ENCODE peak calls at places on chromosomes 3 and 15, in nine cellular contexts. One of them, this sample, is unnamed.

GRCh38 chr3:105334138-105334882 is 32.4 kb upstream of the ALCAM start:
- DNase-seq in NCI-H2107: no peak
- DNase-seq in activated CD4-positive, alpha-beta T cell treated with anti-CD3 and anti-CD28 coated beads for 48 hours: no peak
- DNase-seq in coronary artery: no peak
- DNase-seq in cardiac muscle cell: peak; percentile 7
- DNase-seq in foreskin fibroblast: peak; percentile 29
- DNase-seq in stimulated activated CD8-positive, alpha-beta memory T cell treated with anti-CD3 and anti-CD28 coated beads, Interleukin-7, amount 100 ng/mL, for 1 hour: no peak
- DNase-seq in NCI-H2081: no peak
- DNase-seq in kidney: no peak
- DNase-seq in this sample: no peak

GRCh38 chr15:90665288-90666134 is 51.6 kb upstream of the BLM start:
- DNase-seq in NCI-H2107: no peak
- DNase-seq in activated CD4-positive, alpha-beta T cell treated with anti-CD3 and anti-CD28 coated beads for 48 hours: peak; percentile 60
- DNase-seq in coronary artery: peak; percentile 71
- DNase-seq in cardiac muscle cell: peak; percentile 73
- DNase-seq in foreskin fibroblast: peak; percentile 59
- DNase-seq in stimulated activated CD8-positive, alpha-beta memory T cell treated with anti-CD3 and anti-CD28 coated beads, Interleukin-7, amount 100 ng/mL, for 1 hour: no peak
- DNase-seq in NCI-H2081: peak; percentile 49
- DNase-seq in kidney: peak; percentile 93
- DNase-seq in this sample: peak; percentile 90

GRCh38 chr3:31853580-31853979 is 127.5 kb downstream of the OSBPL10 start:
- DNase-seq in NCI-H2107: no peak
- DNase-seq in activated CD4-positive, alpha-beta T cell treated with anti-CD3 and anti-CD28 coated beads for 48 hours: no peak
- DNase-seq in coronary artery: no peak
- DNase-seq in cardiac muscle cell: no peak
- DNase-seq in foreskin fibroblast: no peak
- DNase-seq in stimulated activated CD8-positive, alpha-beta memory T cell treated with anti-CD3 and anti-CD28 coated beads, Interleukin-7, amount 100 ng/mL, for 1 hour: no peak
- DNase-seq in NCI-H2081: no peak
- DNase-seq in kidney: no peak
- DNase-seq in this sample: no peak

GRCh38 chr3:21962456-21962855 is 211.4 kb upstream of the ZNF385D start:
- DNase-seq in NCI-H2107: no peak
- DNase-seq in activated CD4-positive, alpha-beta T cell treated with anti-CD3 and anti-CD28 coated beads for 48 hours: no peak
- DNase-seq in coronary artery: no peak
- DNase-seq in cardiac muscle cell: peak; percentile 21
- DNase-seq in foreskin fibroblast: no peak
- DNase-seq in stimulated activated CD8-positive, alpha-beta memory T cell treated with anti-CD3 and anti-CD28 coated beads, Interleukin-7, amount 100 ng/mL, for 1 hour: no peak
- DNase-seq in NCI-H2081: no peak
- DNase-seq in kidney: no peak
- DNase-seq in this sample: no peak

GRCh38 chr3:9207076-9207763 is 42.2 kb downstream of the SRGAP3 start:
- DNase-seq in NCI-H2107: no peak
- DNase-seq in activated CD4-positive, alpha-beta T cell treated with anti-CD3 and anti-CD28 coated beads for 48 hours: no peak
- DNase-seq in coronary artery: no peak
- DNase-seq in cardiac muscle cell: no peak
- DNase-seq in foreskin fibroblast: no peak
- DNase-seq in stimulated activated CD8-positive, alpha-beta memory T cell treated with anti-CD3 and anti-CD28 coated beads, Interleukin-7, amount 100 ng/mL, for 1 hour: no peak
- DNase-seq in NCI-H2081: no peak
- DNase-seq in kidney: no peak
- DNase-seq in this sample: no peak

GRCh38 chr15:101310163-101310480 is 15.1 kb upstream of the SNRPA1 start:
- DNase-seq in NCI-H2107: no peak
- DNase-seq in activated CD4-positive, alpha-beta T cell treated with anti-CD3 and anti-CD28 coated beads for 48 hours: no peak
- DNase-seq in coronary artery: no peak
- DNase-seq in cardiac muscle cell: no peak
- DNase-seq in foreskin fibroblast: no peak
- DNase-seq in stimulated activated CD8-positive, alpha-beta memory T cell treated with anti-CD3 and anti-CD28 coated beads, Interleukin-7, amount 100 ng/mL, for 1 hour: no peak
- DNase-seq in NCI-H2081: no peak
- DNase-seq in kidney: peak; percentile 48
- DNase-seq in this sample: peak; percentile 59

GRCh38 chr3:10021856-10022775 is 4.1 kb upstream of the FANCD2 start:
- DNase-seq in NCI-H2107: no peak
- DNase-seq in activated CD4-positive, alpha-beta T cell treated with anti-CD3 and anti-CD28 coated beads for 48 hours: no peak
- DNase-seq in coronary artery: no peak
- DNase-seq in cardiac muscle cell: no peak
- DNase-seq in foreskin fibroblast: no peak
- DNase-seq in stimulated activated CD8-positive, alpha-beta memory T cell treated with anti-CD3 and anti-CD28 coated beads, Interleukin-7, amount 100 ng/mL, for 1 hour: no peak
- DNase-seq in NCI-H2081: no peak
- DNase-seq in kidney: no peak
- DNase-seq in this sample: no peak

GRCh38 chr3:36740822-36741221 is 23.5 kb downstream of the DCLK3 start:
- DNase-seq in NCI-H2107: no peak
- DNase-seq in activated CD4-positive, alpha-beta T cell treated with anti-CD3 and anti-CD28 coated beads for 48 hours: no peak
- DNase-seq in coronary artery: no peak
- DNase-seq in cardiac muscle cell: no peak
- DNase-seq in foreskin fibroblast: no peak
- DNase-seq in stimulated activated CD8-positive, alpha-beta memory T cell treated with anti-CD3 and anti-CD28 coated beads, Interleukin-7, amount 100 ng/mL, for 1 hour: no peak
- DNase-seq in NCI-H2081: no peak
- DNase-seq in kidney: no peak
- DNase-seq in this sample: no peak

GRCh38 chr3:49296781-49297420 is 19.9 kb upstream of the C3orf62 start:
- DNase-seq in NCI-H2107: no peak
- DNase-seq in activated CD4-positive, alpha-beta T cell treated with anti-CD3 and anti-CD28 coated beads for 48 hours: no peak
- DNase-seq in coronary artery: no peak
- DNase-seq in cardiac muscle cell: no peak
- DNase-seq in foreskin fibroblast: no peak
- DNase-seq in stimulated activated CD8-positive, alpha-beta memory T cell treated with anti-CD3 and anti-CD28 coated beads, Interleukin-7, amount 100 ng/mL, for 1 hour: no peak
- DNase-seq in NCI-H2081: no peak
- DNase-seq in kidney: no peak
- DNase-seq in this sample: no peak

GRCh38 chr3:152349397-152349796 is 80.7 kb downstream of the MBNL1 start:
- DNase-seq in NCI-H2107: no peak
- DNase-seq in activated CD4-positive, alpha-beta T cell treated with anti-CD3 and anti-CD28 coated beads for 48 hours: no peak
- DNase-seq in coronary artery: no peak
- DNase-seq in cardiac muscle cell: no peak
- DNase-seq in foreskin fibroblast: no peak
- DNase-seq in stimulated activated CD8-positive, alpha-beta memory T cell treated with anti-CD3 and anti-CD28 coated beads, Interleukin-7, amount 100 ng/mL, for 1 hour: no peak
- DNase-seq in NCI-H2081: no peak
- DNase-seq in kidney: no peak
- DNase-seq in this sample: no peak